ENCODE peak calls at places on chromosomes 5 and 9, in eight cellular contexts. S, F, Y, O, W, B, U and P are unnamed samples.
A peak's percentile ranks its signal among the peaks of the same experiment; 100 is the strongest.

GRCh38 chr5:10467281-10468198 is 25.9 kb downstream of the ROPN1L start:
- DNase-seq in S (no peak), O (peak; percentile 86), Y (no peak), F (no peak), W (no peak), B (peak; percentile 75), U (no peak), P (no peak)

GRCh38 chr9:124754289-124754688 is 16.8 kb downstream of the NR6A1 start:
- DNase-seq in B (no peak), Y (no peak), W (no peak), F (no peak), U (no peak), S (no peak), O (no peak), P (no peak)

GRCh38 chr9:76560481-76560891 is 101.5 kb downstream of the GCNT1 start:
- DNase-seq in W (no peak), F (no peak), B (no peak), Y (no peak), S (no peak), O (peak; percentile 85), U (peak; percentile 72), P (no peak)

GRCh38 chr9:88532320-88532719 is 2.7 kb upstream of the NXNL2 start:
- DNase-seq in Y (no peak), O (peak; percentile 86), F (no peak), U (no peak), S (no peak), B (no peak), W (no peak), P (no peak)

GRCh38 chr5:33310471-33310870 is 130.3 kb upstream of the TARS1 start:
- DNase-seq in B (peak; percentile 28), S (no peak), U (peak; percentile 86), F (no peak), O (peak; percentile 94), Y (no peak), W (no peak), P (no peak)

GRCh38 chr9:98637381-98637780 is 71.4 kb downstream of the GABBR2 start:
- DNase-seq in W (no peak), B (no peak), F (no peak), Y (no peak), O (no peak), U (no peak), S (no peak), P (no peak)

GRCh38 chr9:36187414-36187813 is 3.3 kb upstream of the CLTA start:
- DNase-seq in S (no peak), U (peak; percentile 65), F (no peak), O (peak; percentile 91), B (peak; percentile 57), W (no peak), Y (no peak), P (no peak)

GRCh38 chr9:90368241-90368640 is 274.4 kb downstream of the DIRAS2 start:
- DNase-seq in B (no peak), S (no peak), O (no peak), W (no peak), U (no peak), Y (peak; percentile 71), F (no peak), P (no peak)

GRCh38 chr5:28726815-28727214 is 1688.4 kb upstream of the CDH9 start:
- DNase-seq in S (no peak), O (no peak), F (no peak), U (no peak), Y (no peak), W (no peak), B (no peak), P (no peak)

GRCh38 chr5:2755371-2755715 is 3.9 kb upstream of the IRX2 start:
- DNase-seq in O (no peak), B (no peak), Y (no peak), S (no peak), F (no peak), U (no peak), W (no peak), P (no peak)

GRCh38 chr9:127424669-127424986 is 446 bp downstream of the ZNF79 start:
- DNase-seq in Y (no peak), S (peak; percentile 8), F (no peak), U (no peak), B (no peak), W (no peak), O (peak; percentile 24), P (no peak)

GRCh38 chr9:84001621-84002020 is 21.0 kb downstream of the RMI1 start:
- DNase-seq in Y (no peak), S (no peak), O (no peak), B (no peak), W (no peak), F (no peak), U (no peak), P (no peak)

GRCh38 chr5:38500861-38501260 is 55.6 kb downstream of the LIFR start:
- DNase-seq in O (peak; percentile 69), W (no peak), S (no peak), U (peak; percentile 28), Y (no peak), F (no peak), B (peak; percentile 19), P (no peak)

GRCh38 chr9:124078641-124079040 is 67.1 kb downstream of the LHX2 start:
- DNase-seq in S (no peak), F (no peak), W (no peak), O (peak; percentile 58), Y (no peak), B (peak; percentile 20), U (no peak), P (no peak)

GRCh38 chr9:116605904-116606341 is 81.2 kb upstream of the TRIM32 start:
- DNase-seq in U (no peak), O (no peak), B (no peak), Y (no peak), F (no peak), W (no peak), S (no peak), P (no peak)

GRCh38 chr5:35230043-35230611 is at the start of gene PRLR:
- DNase-seq in F (peak; percentile 58), W (no peak), O (peak; percentile 41), U (no peak), B (peak; percentile 4), Y (no peak), S (no peak), P (peak; percentile 20)

GRCh38 chr9:8419871-8420270 is 620.3 kb upstream of the DMAC1 start:
- DNase-seq in B (no peak), U (peak; percentile 14), O (no peak), Y (no peak), S (no peak), W (no peak), F (no peak), P (no peak)

GRCh38 chr9:135612437-135612836 is 26.9 kb downstream of the GLT6D1 start:
- DNase-seq in U (no peak), O (no peak), F (no peak), Y (no peak), S (no peak), W (no peak), B (no peak), P (no peak)

GRCh38 chr9:16848189-16848588 is 22.3 kb downstream of the BNC2 start:
- DNase-seq in Y (no peak), O (no peak), B (no peak), F (no peak), U (no peak), W (no peak), S (no peak), P (no peak)

GRCh38 chr9:97363661-97364299 is 48.1 kb upstream of the TDRD7 start:
- DNase-seq in W (no peak), U (no peak), B (no peak), O (no peak), F (no peak), S (no peak), Y (no peak), P (no peak)

GRCh38 chr5:32406650-32407049 is 37.9 kb downstream of the ZFR start:
- DNase-seq in O (no peak), U (no peak), Y (no peak), S (no peak), F (no peak), W (no peak), B (no peak), P (no peak)

GRCh38 chr9:95091971-95092320 is 225.6 kb downstream of the FANCC start:
- DNase-seq in F (no peak), S (no peak), U (peak; percentile 40), O (peak; percentile 55), W (no peak), B (peak; percentile 73), Y (no peak), P (no peak)

GRCh38 chr5:93676707-93677106 is 64.7 kb downstream of the POU5F2 start:
- DNase-seq in B (no peak), O (no peak), W (no peak), U (no peak), S (no peak), F (no peak), Y (no peak), P (no peak)

GRCh38 chr9:26369096-26369495 is 523.5 kb downstream of the CAAP1 start:
- DNase-seq in S (no peak), O (no peak), Y (no peak), B (no peak), U (peak; percentile 63), W (no peak), F (no peak), P (no peak)

GRCh38 chr5:33892419-33893151 is 795 bp upstream of the ADAMTS12 start:
- DNase-seq in U (peak; percentile 86), S (no peak), Y (no peak), O (peak; percentile 95), F (no peak), W (no peak), B (peak; percentile 53), P (no peak)

GRCh38 chr5:151758430-151759241 is at the start of gene ATOX1:
- DNase-seq in Y (peak; percentile 94), W (no peak), S (peak; percentile 83), B (peak; percentile 97), U (no peak), O (peak; percentile 88), F (peak; percentile 94), P (peak; percentile 38)

GRCh38 chr9:97904725-97905124 is 17.6 kb downstream of the TRMO start:
- DNase-seq in S (no peak), W (no peak), F (peak; percentile 58), B (no peak), O (no peak), Y (no peak), U (no peak), P (no peak)

GRCh38 chr5:21858441-21858840 is 994.7 kb downstream of the CDH12 start:
- DNase-seq in B (no peak), S (no peak), U (no peak), O (no peak), F (no peak), W (no peak), Y (no peak), P (no peak)

GRCh38 chr9:107504585-107505455 is 15.3 kb upstream of the KLF4 start:
- DNase-seq in U (no peak), F (no peak), O (peak; percentile 92), Y (no peak), S (no peak), W (no peak), B (peak; percentile 94), P (no peak)